ENCODE peak calls at places on chromosomes 3 and 15, in six cellular contexts. Z, A, V, R, W and D are unnamed samples.

GRCh38 chr15:101445562-101446526 is 43.7 kb downstream of the PCSK6 start:
- DNase-seq in Z (no peak), A (no peak), V (no peak), R (no peak), W (no peak), D (peak)

GRCh38 chr3:11601446-11602241 is 42.1 kb downstream of the VGLL4 start:
- DNase-seq in Z (peak), A (peak), V (no peak), R (peak), W (no peak), D (peak)

GRCh38 chr3:185959609-185960517 is 22.0 kb upstream of the TRA2B start:
- DNase-seq in Z (no peak), A (no peak), V (no peak), R (no peak), W (no peak), D (no peak)

GRCh38 chr3:107796786-107797185 is 274.0 kb downstream of the BBX start:
- DNase-seq in Z (no peak), A (no peak), V (no peak), R (no peak), W (no peak), D (no peak)

GRCh38 chr15:24856397-24857093 is 98.2 kb upstream of the SNRPN start:
- DNase-seq in Z (no peak), A (no peak), V (no peak), R (no peak), W (no peak), D (no peak)

GRCh38 chr15:83475551-83475950 is 28.4 kb downstream of the SH3GL3 start:
- DNase-seq in Z (no peak), A (no peak), V (no peak), R (no peak), W (no peak), D (no peak)

GRCh38 chr3:122077293-122078234 is 22.4 kb downstream of the CD86 start:
- DNase-seq in Z (no peak), A (no peak), V (no peak), R (no peak), W (no peak), D (no peak)

GRCh38 chr3:99472385-99472784 is 166.0 kb upstream of the COL8A1 start:
- DNase-seq in Z (no peak), A (no peak), V (no peak), R (no peak), W (no peak), D (no peak)

GRCh38 chr3:9749663-9750555 is at the start of gene OGG1:
- DNase-seq in Z (peak), A (peak), V (peak), R (peak), W (peak), D (peak)

GRCh38 chr15:59647085-59647484 is 10.2 kb downstream of the GTF2A2 start:
- DNase-seq in Z (no peak), A (no peak), V (no peak), R (no peak), W (no peak), D (no peak)

GRCh38 chr3:6921041-6921440 is 60.1 kb downstream of the GRM7 start:
- DNase-seq in Z (no peak), A (no peak), V (no peak), R (no peak), W (no peak), D (no peak)

GRCh38 chr3:85838921-85839320 is 880.1 kb downstream of the CADM2 start:
- DNase-seq in Z (no peak), A (no peak), V (no peak), R (no peak), W (no peak), D (no peak)

GRCh38 chr15:67880651-67881182 is 40.9 kb upstream of the RNU6-1 start:
- DNase-seq in Z (peak), A (no peak), V (no peak), R (peak), W (no peak), D (no peak)

GRCh38 chr3:115245437-115245836 is 98.3 kb upstream of the ZBTB20 start:
- DNase-seq in Z (no peak), A (no peak), V (no peak), R (no peak), W (no peak), D (no peak)

GRCh38 chr15:98860647-98861041 is 146.9 kb downstream of the PGPEP1L start:
- DNase-seq in Z (no peak), A (no peak), V (no peak), R (no peak), W (no peak), D (no peak)

GRCh38 chr15:25171856-25172687 is 217.3 kb downstream of the SNRPN start:
- DNase-seq in Z (no peak), A (no peak), V (peak), R (no peak), W (peak), D (peak)

GRCh38 chr15:64753419-64754185 is 21.8 kb downstream of the RBPMS2 start:
- DNase-seq in Z (no peak), A (no peak), V (no peak), R (no peak), W (no peak), D (no peak)